ENCODE peak calls at places on chromosomes 5 and 9, in nine cellular contexts. One of them, this sample, is unnamed.

GRCh38 chr5:947626-948471 is 55.2 kb downstream of the TRIP13 start:
- DNase-seq in posterior cingulate gyrus: no peak
- DNase-seq in activated CD4-positive, alpha-beta T cell treated with anti-CD3 and anti-CD28 coated beads for 36 hours: no peak
- DNase-seq in NCI-H187 treated with DMSO at 0.1 percent for 48 hours: no peak
- DNase-seq in aorta: peak
- DNase-seq in T47D: peak
- DNase-seq in neural progenitor cell: no peak
- DNase-seq in hepatic stellate cell: no peak
- DNase-seq in iris pigment epithelial cell: no peak
- DNase-seq in this sample: no peak

GRCh38 chr9:127904888-127905728 is 5.7 kb upstream of the ST6GALNAC6 start:
- DNase-seq in posterior cingulate gyrus: no peak
- DNase-seq in activated CD4-positive, alpha-beta T cell treated with anti-CD3 and anti-CD28 coated beads for 36 hours: peak
- DNase-seq in NCI-H187 treated with DMSO at 0.1 percent for 48 hours: no peak
- DNase-seq in aorta: no peak
- DNase-seq in T47D: no peak
- DNase-seq in neural progenitor cell: no peak
- DNase-seq in hepatic stellate cell: no peak
- DNase-seq in iris pigment epithelial cell: no peak
- DNase-seq in this sample: no peak

GRCh38 chr5:13348568-13348967 is 595.9 kb downstream of the DNAH5 start:
- DNase-seq in posterior cingulate gyrus: no peak
- DNase-seq in activated CD4-positive, alpha-beta T cell treated with anti-CD3 and anti-CD28 coated beads for 36 hours: no peak
- DNase-seq in NCI-H187 treated with DMSO at 0.1 percent for 48 hours: no peak
- DNase-seq in aorta: no peak
- DNase-seq in T47D: no peak
- DNase-seq in neural progenitor cell: no peak
- DNase-seq in hepatic stellate cell: no peak
- DNase-seq in iris pigment epithelial cell: no peak
- DNase-seq in this sample: no peak

GRCh38 chr9:86708918-86709835 is 238.1 kb downstream of the GAS1 start:
- DNase-seq in posterior cingulate gyrus: no peak
- DNase-seq in activated CD4-positive, alpha-beta T cell treated with anti-CD3 and anti-CD28 coated beads for 36 hours: no peak
- DNase-seq in NCI-H187 treated with DMSO at 0.1 percent for 48 hours: no peak
- DNase-seq in aorta: no peak
- DNase-seq in T47D: no peak
- DNase-seq in neural progenitor cell: no peak
- DNase-seq in hepatic stellate cell: no peak
- DNase-seq in iris pigment epithelial cell: no peak
- DNase-seq in this sample: no peak

GRCh38 chr5:112532654-112533314 is 113.7 kb upstream of the EPB41L4A start:
- DNase-seq in posterior cingulate gyrus: no peak
- DNase-seq in activated CD4-positive, alpha-beta T cell treated with anti-CD3 and anti-CD28 coated beads for 36 hours: no peak
- DNase-seq in NCI-H187 treated with DMSO at 0.1 percent for 48 hours: no peak
- DNase-seq in aorta: no peak
- DNase-seq in T47D: no peak
- DNase-seq in neural progenitor cell: no peak
- DNase-seq in hepatic stellate cell: no peak
- DNase-seq in iris pigment epithelial cell: no peak
- DNase-seq in this sample: no peak

GRCh38 chr9:120256146-120256545 is 323.8 kb downstream of the CDK5RAP2 start:
- DNase-seq in posterior cingulate gyrus: no peak
- DNase-seq in activated CD4-positive, alpha-beta T cell treated with anti-CD3 and anti-CD28 coated beads for 36 hours: no peak
- DNase-seq in NCI-H187 treated with DMSO at 0.1 percent for 48 hours: no peak
- DNase-seq in aorta: no peak
- DNase-seq in T47D: no peak
- DNase-seq in neural progenitor cell: no peak
- DNase-seq in hepatic stellate cell: no peak
- DNase-seq in iris pigment epithelial cell: no peak
- DNase-seq in this sample: no peak

GRCh38 chr9:3398232-3398648 is 127.6 kb downstream of the RFX3 start:
- DNase-seq in posterior cingulate gyrus: no peak
- DNase-seq in activated CD4-positive, alpha-beta T cell treated with anti-CD3 and anti-CD28 coated beads for 36 hours: peak
- DNase-seq in NCI-H187 treated with DMSO at 0.1 percent for 48 hours: no peak
- DNase-seq in aorta: no peak
- DNase-seq in T47D: no peak
- DNase-seq in neural progenitor cell: no peak
- DNase-seq in hepatic stellate cell: no peak
- DNase-seq in iris pigment epithelial cell: no peak
- DNase-seq in this sample: no peak

GRCh38 chr9:132488611-132489010 is 78.6 kb downstream of the CFAP77 start:
- DNase-seq in posterior cingulate gyrus: peak
- DNase-seq in activated CD4-positive, alpha-beta T cell treated with anti-CD3 and anti-CD28 coated beads for 36 hours: no peak
- DNase-seq in NCI-H187 treated with DMSO at 0.1 percent for 48 hours: no peak
- DNase-seq in aorta: no peak
- DNase-seq in T47D: no peak
- DNase-seq in neural progenitor cell: no peak
- DNase-seq in hepatic stellate cell: no peak
- DNase-seq in iris pigment epithelial cell: no peak
- DNase-seq in this sample: no peak

GRCh38 chr5:79845448-79846197 is 145.4 kb downstream of the MTX3 start:
- DNase-seq in posterior cingulate gyrus: no peak
- DNase-seq in activated CD4-positive, alpha-beta T cell treated with anti-CD3 and anti-CD28 coated beads for 36 hours: peak
- DNase-seq in NCI-H187 treated with DMSO at 0.1 percent for 48 hours: no peak
- DNase-seq in aorta: no peak
- DNase-seq in T47D: no peak
- DNase-seq in neural progenitor cell: no peak
- DNase-seq in hepatic stellate cell: peak
- DNase-seq in iris pigment epithelial cell: peak
- DNase-seq in this sample: peak

GRCh38 chr9:13832451-13832850 is 481.5 kb downstream of the NFIB start:
- DNase-seq in posterior cingulate gyrus: no peak
- DNase-seq in activated CD4-positive, alpha-beta T cell treated with anti-CD3 and anti-CD28 coated beads for 36 hours: no peak
- DNase-seq in NCI-H187 treated with DMSO at 0.1 percent for 48 hours: no peak
- DNase-seq in aorta: no peak
- DNase-seq in T47D: no peak
- DNase-seq in neural progenitor cell: no peak
- DNase-seq in hepatic stellate cell: no peak
- DNase-seq in iris pigment epithelial cell: no peak
- DNase-seq in this sample: no peak

GRCh38 chr5:35246411-35246810 is 16.1 kb upstream of the PRLR start:
- DNase-seq in posterior cingulate gyrus: no peak
- DNase-seq in activated CD4-positive, alpha-beta T cell treated with anti-CD3 and anti-CD28 coated beads for 36 hours: no peak
- DNase-seq in NCI-H187 treated with DMSO at 0.1 percent for 48 hours: no peak
- DNase-seq in aorta: no peak
- DNase-seq in T47D: peak
- DNase-seq in neural progenitor cell: peak
- DNase-seq in hepatic stellate cell: no peak
- DNase-seq in iris pigment epithelial cell: no peak
- DNase-seq in this sample: peak

GRCh38 chr9:34084562-34084961 is 35.9 kb upstream of the UBAP2 start:
- DNase-seq in posterior cingulate gyrus: no peak
- DNase-seq in activated CD4-positive, alpha-beta T cell treated with anti-CD3 and anti-CD28 coated beads for 36 hours: no peak
- DNase-seq in NCI-H187 treated with DMSO at 0.1 percent for 48 hours: no peak
- DNase-seq in aorta: no peak
- DNase-seq in T47D: no peak
- DNase-seq in neural progenitor cell: no peak
- DNase-seq in hepatic stellate cell: no peak
- DNase-seq in iris pigment epithelial cell: no peak
- DNase-seq in this sample: peak

GRCh38 chr5:171709930-171710329 is 75.7 kb upstream of the SMIM23 start:
- DNase-seq in posterior cingulate gyrus: no peak
- DNase-seq in activated CD4-positive, alpha-beta T cell treated with anti-CD3 and anti-CD28 coated beads for 36 hours: no peak
- DNase-seq in NCI-H187 treated with DMSO at 0.1 percent for 48 hours: no peak
- DNase-seq in aorta: no peak
- DNase-seq in T47D: no peak
- DNase-seq in neural progenitor cell: no peak
- DNase-seq in hepatic stellate cell: no peak
- DNase-seq in iris pigment epithelial cell: no peak
- DNase-seq in this sample: no peak

GRCh38 chr9:111516061-111516465 is 8.9 kb upstream of the ZNF483 start:
- DNase-seq in posterior cingulate gyrus: no peak
- DNase-seq in activated CD4-positive, alpha-beta T cell treated with anti-CD3 and anti-CD28 coated beads for 36 hours: no peak
- DNase-seq in NCI-H187 treated with DMSO at 0.1 percent for 48 hours: no peak
- DNase-seq in aorta: no peak
- DNase-seq in T47D: peak
- DNase-seq in neural progenitor cell: no peak
- DNase-seq in hepatic stellate cell: no peak
- DNase-seq in iris pigment epithelial cell: peak
- DNase-seq in this sample: peak

GRCh38 chr9:71937070-71937625 is 25.7 kb downstream of the C9orf85 start:
- DNase-seq in posterior cingulate gyrus: no peak
- DNase-seq in activated CD4-positive, alpha-beta T cell treated with anti-CD3 and anti-CD28 coated beads for 36 hours: no peak
- DNase-seq in NCI-H187 treated with DMSO at 0.1 percent for 48 hours: no peak
- DNase-seq in aorta: no peak
- DNase-seq in T47D: no peak
- DNase-seq in neural progenitor cell: no peak
- DNase-seq in hepatic stellate cell: no peak
- DNase-seq in iris pigment epithelial cell: no peak
- DNase-seq in this sample: no peak

GRCh38 chr5:95759634-95760033 is 28.5 kb downstream of the RHOBTB3 start:
- DNase-seq in posterior cingulate gyrus: no peak
- DNase-seq in activated CD4-positive, alpha-beta T cell treated with anti-CD3 and anti-CD28 coated beads for 36 hours: no peak
- DNase-seq in NCI-H187 treated with DMSO at 0.1 percent for 48 hours: no peak
- DNase-seq in aorta: no peak
- DNase-seq in T47D: peak
- DNase-seq in neural progenitor cell: no peak
- DNase-seq in hepatic stellate cell: peak
- DNase-seq in iris pigment epithelial cell: peak
- DNase-seq in this sample: peak

GRCh38 chr9:137245450-137246421 is 4.6 kb downstream of the TUBB4B start:
- DNase-seq in posterior cingulate gyrus: no peak
- DNase-seq in activated CD4-positive, alpha-beta T cell treated with anti-CD3 and anti-CD28 coated beads for 36 hours: no peak
- DNase-seq in NCI-H187 treated with DMSO at 0.1 percent for 48 hours: no peak
- DNase-seq in aorta: no peak
- DNase-seq in T47D: no peak
- DNase-seq in neural progenitor cell: no peak
- DNase-seq in hepatic stellate cell: no peak
- DNase-seq in iris pigment epithelial cell: no peak
- DNase-seq in this sample: no peak

GRCh38 chr5:179272326-179273073 is 72.8 kb downstream of the ADAMTS2 start:
- DNase-seq in posterior cingulate gyrus: peak
- DNase-seq in activated CD4-positive, alpha-beta T cell treated with anti-CD3 and anti-CD28 coated beads for 36 hours: no peak
- DNase-seq in NCI-H187 treated with DMSO at 0.1 percent for 48 hours: no peak
- DNase-seq in aorta: peak
- DNase-seq in T47D: no peak
- DNase-seq in neural progenitor cell: peak
- DNase-seq in hepatic stellate cell: no peak
- DNase-seq in iris pigment epithelial cell: no peak
- DNase-seq in this sample: no peak

GRCh38 chr5:158194561-158194961 is 335.6 kb upstream of the CLINT1 start:
- DNase-seq in posterior cingulate gyrus: no peak
- DNase-seq in activated CD4-positive, alpha-beta T cell treated with anti-CD3 and anti-CD28 coated beads for 36 hours: no peak
- DNase-seq in NCI-H187 treated with DMSO at 0.1 percent for 48 hours: no peak
- DNase-seq in aorta: no peak
- DNase-seq in T47D: no peak
- DNase-seq in neural progenitor cell: no peak
- DNase-seq in hepatic stellate cell: no peak
- DNase-seq in iris pigment epithelial cell: no peak
- DNase-seq in this sample: no peak

GRCh38 chr5:63164838-63165237 is 586.2 kb downstream of the LRRC70 start:
- DNase-seq in posterior cingulate gyrus: no peak
- DNase-seq in activated CD4-positive, alpha-beta T cell treated with anti-CD3 and anti-CD28 coated beads for 36 hours: no peak
- DNase-seq in NCI-H187 treated with DMSO at 0.1 percent for 48 hours: no peak
- DNase-seq in aorta: no peak
- DNase-seq in T47D: no peak
- DNase-seq in neural progenitor cell: peak
- DNase-seq in hepatic stellate cell: no peak
- DNase-seq in iris pigment epithelial cell: no peak
- DNase-seq in this sample: no peak

GRCh38 chr5:1008451-1009358 is at the start of gene NKD2:
- DNase-seq in posterior cingulate gyrus: peak
- DNase-seq in activated CD4-positive, alpha-beta T cell treated with anti-CD3 and anti-CD28 coated beads for 36 hours: peak
- DNase-seq in NCI-H187 treated with DMSO at 0.1 percent for 48 hours: no peak
- DNase-seq in aorta: peak
- DNase-seq in T47D: no peak
- DNase-seq in neural progenitor cell: peak
- DNase-seq in hepatic stellate cell: peak
- DNase-seq in iris pigment epithelial cell: no peak
- DNase-seq in this sample: no peak

GRCh38 chr5:143585970-143586369 is 182.5 kb upstream of the NR3C1 start:
- DNase-seq in posterior cingulate gyrus: no peak
- DNase-seq in activated CD4-positive, alpha-beta T cell treated with anti-CD3 and anti-CD28 coated beads for 36 hours: no peak
- DNase-seq in NCI-H187 treated with DMSO at 0.1 percent for 48 hours: no peak
- DNase-seq in aorta: no peak
- DNase-seq in T47D: no peak
- DNase-seq in neural progenitor cell: no peak
- DNase-seq in hepatic stellate cell: no peak
- DNase-seq in iris pigment epithelial cell: no peak
- DNase-seq in this sample: peak

GRCh38 chr9:80649001-80649420 is 1040.3 kb downstream of the TLE1 start:
- DNase-seq in posterior cingulate gyrus: no peak
- DNase-seq in activated CD4-positive, alpha-beta T cell treated with anti-CD3 and anti-CD28 coated beads for 36 hours: no peak
- DNase-seq in NCI-H187 treated with DMSO at 0.1 percent for 48 hours: no peak
- DNase-seq in aorta: no peak
- DNase-seq in T47D: no peak
- DNase-seq in neural progenitor cell: no peak
- DNase-seq in hepatic stellate cell: peak
- DNase-seq in iris pigment epithelial cell: peak
- DNase-seq in this sample: peak

GRCh38 chr5:54570923-54571322 is 53.4 kb downstream of the SNX18 start:
- DNase-seq in posterior cingulate gyrus: no peak
- DNase-seq in activated CD4-positive, alpha-beta T cell treated with anti-CD3 and anti-CD28 coated beads for 36 hours: no peak
- DNase-seq in NCI-H187 treated with DMSO at 0.1 percent for 48 hours: no peak
- DNase-seq in aorta: no peak
- DNase-seq in T47D: no peak
- DNase-seq in neural progenitor cell: no peak
- DNase-seq in hepatic stellate cell: no peak
- DNase-seq in iris pigment epithelial cell: peak
- DNase-seq in this sample: peak

This sample was measured in renal cortical epithelial cell.